ENCODE peak calls at places on chromosomes 1 and 21, in five cellular contexts. F is bronchial epithelial cell, B is NCI-H446, E is ELR, S is renal cortical epithelial cell. D is an unnamed sample.

GRCh38 chr1:56123421-56123820 is 455.9 kb downstream of the PLPP3 start:
- DNase-seq in F (no peak), B (no peak), E (no peak), S (no peak), D (no peak)

GRCh38 chr1:79380078-79380477 is 373.5 kb upstream of the ADGRL4 start:
- DNase-seq in F (no peak), B (no peak), E (no peak), S (no peak), D (no peak)

GRCh38 chr1:166988976-166989515 is at the start of gene MAEL:
- DNase-seq in F (no peak), B (no peak), E (no peak), S (no peak), D (no peak)

GRCh38 chr1:69421286-69421685 is 146.4 kb upstream of the LRRC7 start:
- DNase-seq in F (no peak), B (no peak), E (no peak), S (no peak), D (no peak)

GRCh38 chr1:195335541-195335940 is 1272.7 kb downstream of the KCNT2 start:
- DNase-seq in F (no peak), B (no peak), E (peak), S (no peak), D (no peak)

GRCh38 chr1:40141878-40142535 is 19.2 kb upstream of the RLF start:
- DNase-seq in F (no peak), B (no peak), E (peak), S (peak), D (no peak)

GRCh38 chr1:9996624-9997582 is at the start of gene RBP7:
- DNase-seq in F (peak), B (no peak), E (peak), S (no peak), D (no peak)

GRCh38 chr1:205600085-205600484 is 31.7 kb downstream of the ELK4 start:
- DNase-seq in F (peak), B (no peak), E (peak), S (peak), D (no peak)

GRCh38 chr21:41948404-41948895 is 5.4 kb downstream of the C2CD2 start:
- DNase-seq in F (no peak), B (no peak), E (no peak), S (no peak), D (no peak)

GRCh38 chr1:226438007-226438406 is 30.1 kb upstream of the PARP1 start:
- DNase-seq in F (peak), B (peak), E (peak), S (no peak), D (no peak)

GRCh38 chr1:172154571-172154970 is 265.9 kb upstream of the C1orf105 start:
- DNase-seq in F (peak), B (no peak), E (peak), S (peak), D (no peak)

GRCh38 chr1:159922499-159923202 is 2.7 kb downstream of the TAGLN2 start:
- DNase-seq in F (no peak), B (no peak), E (no peak), S (no peak), D (no peak)

GRCh38 chr1:153393926-153394325 is 3.1 kb upstream of the S100A8 start:
- DNase-seq in F (no peak), B (no peak), E (no peak), S (no peak), D (no peak)

GRCh38 chr21:46066843-46067331 is 31.0 kb upstream of the COL6A2 start:
- DNase-seq in F (no peak), B (no peak), E (no peak), S (no peak), D (no peak)

GRCh38 chr1:211591980-211592493 is 13.1 kb upstream of the SLC30A1 start:
- DNase-seq in F (peak), B (no peak), E (peak), S (peak), D (no peak)

GRCh38 chr1:225479996-225480720 is 52.3 kb upstream of the LBR start:
- DNase-seq in F (no peak), B (no peak), E (no peak), S (no peak), D (no peak)

GRCh38 chr1:67801903-67802302 is 31.4 kb downstream of the GNG12 start:
- DNase-seq in F (no peak), B (no peak), E (peak), S (peak), D (no peak)

GRCh38 chr1:215523128-215523861 is 43.8 kb upstream of the KCTD3 start:
- DNase-seq in F (peak), B (no peak), E (peak), S (peak), D (no peak)

GRCh38 chr1:165647970-165648369 is 16.9 kb downstream of the MGST3 start:
- DNase-seq in F (no peak), B (no peak), E (no peak), S (peak), D (no peak)

GRCh38 chr1:206013017-206013800 is 10.0 kb upstream of the RAB7B start:
- DNase-seq in F (no peak), B (no peak), E (no peak), S (no peak), D (no peak)

GRCh38 chr21:34881421-34881820 is 167.7 kb downstream of the RUNX1 start:
- DNase-seq in F (peak), B (no peak), E (peak), S (no peak), D (no peak)

GRCh38 chr21:35791541-35792335 is 268.6 kb downstream of the SETD4 start:
- DNase-seq in F (no peak), B (no peak), E (no peak), S (no peak), D (no peak)

GRCh38 chr1:94063379-94063778 is 57.6 kb downstream of the ABCA4 start:
- DNase-seq in F (peak), B (no peak), E (peak), S (peak), D (no peak)

GRCh38 chr21:32951041-32951440 is 74.7 kb upstream of the OLIG2 start:
- DNase-seq in F (no peak), B (no peak), E (no peak), S (no peak), D (no peak)

GRCh38 chr1:11925938-11926292 is 312 bp downstream of the KIAA2013 start:
- DNase-seq in F (no peak), B (no peak), E (no peak), S (no peak), D (no peak)

GRCh38 chr1:78171736-78172590 is 126.2 kb downstream of the GIPC2 start:
- DNase-seq in F (peak), B (no peak), E (peak), S (peak), D (no peak)

GRCh38 chr1:234776875-234777849 is 167.2 kb upstream of the IRF2BP2 start:
- DNase-seq in F (no peak), B (no peak), E (no peak), S (no peak), D (no peak)

GRCh38 chr1:66183386-66183785 is 350.6 kb upstream of the SGIP1 start:
- DNase-seq in F (no peak), B (no peak), E (no peak), S (no peak), D (no peak)

GRCh38 chr1:44810101-44810761 is 1.9 kb downstream of the BTBD19 start:
- DNase-seq in F (no peak), B (peak), E (no peak), S (peak), D (no peak)

D was measured in cerebellum.